ENCODE peak calls at places on chromosomes 4 and X, in five cellular contexts. One of them, this sample, is unnamed.
A peak's percentile ranks its signal among the peaks of the same experiment; 100 is the strongest.

GRCh38 chr4:182880387-182881356 is 36.5 kb downstream of the DCTD start:
- DNase-seq in H1: no peak
- DNase-seq in IMR-90: peak; percentile 11
- DNase-seq in neuronal stem cell: no peak
- DNase-seq in H9: no peak
- DNase-seq in this sample: no peak

GRCh38 chrX:1614927-1615326 is at the start of gene ASMT:
- DNase-seq in H1: no peak
- DNase-seq in IMR-90: no peak
- DNase-seq in neuronal stem cell: no peak
- DNase-seq in H9: peak; percentile 55
- DNase-seq in this sample: no peak

GRCh38 chr4:139443661-139444060 is 10.3 kb upstream of the RAB33B start:
- DNase-seq in H1: no peak
- DNase-seq in IMR-90: no peak
- DNase-seq in neuronal stem cell: no peak
- DNase-seq in H9: no peak
- DNase-seq in this sample: no peak

GRCh38 chr4:7828926-7829325 is 110.7 kb downstream of the AFAP1 start:
- DNase-seq in H1: no peak
- DNase-seq in IMR-90: peak; percentile 89
- DNase-seq in neuronal stem cell: no peak
- DNase-seq in H9: no peak
- DNase-seq in this sample: peak; percentile 85

GRCh38 chr4:149555146-149555545 is 260.5 kb downstream of the IQCM start:
- DNase-seq in H1: no peak
- DNase-seq in IMR-90: no peak
- DNase-seq in neuronal stem cell: no peak
- DNase-seq in H9: no peak
- DNase-seq in this sample: no peak

GRCh38 chr4:177964061-177964460 is 521.8 kb upstream of the AGA start:
- DNase-seq in H1: no peak
- DNase-seq in IMR-90: peak; percentile 67
- DNase-seq in neuronal stem cell: no peak
- DNase-seq in H9: no peak
- DNase-seq in this sample: no peak

GRCh38 chr4:122300776-122301175 is 78.0 kb upstream of the ADAD1 start:
- DNase-seq in H1: no peak
- DNase-seq in IMR-90: no peak
- DNase-seq in neuronal stem cell: no peak
- DNase-seq in H9: no peak
- DNase-seq in this sample: no peak

GRCh38 chr4:85812776-85813175 is 337.8 kb downstream of the ARHGAP24 start:
- DNase-seq in H1: no peak
- DNase-seq in IMR-90: peak; percentile 33
- DNase-seq in neuronal stem cell: no peak
- DNase-seq in H9: no peak
- DNase-seq in this sample: no peak

GRCh38 chr4:179307297-179308136 is 1865.3 kb upstream of the AGA start:
- DNase-seq in H1: peak; percentile 85
- DNase-seq in IMR-90: peak; percentile 23
- DNase-seq in neuronal stem cell: peak; percentile 33
- DNase-seq in H9: peak; percentile 65
- DNase-seq in this sample: peak; percentile 50

GRCh38 chr4:61200195-61200990 is at the start of gene ADGRL3:
- DNase-seq in H1: peak; percentile 88
- DNase-seq in IMR-90: peak; percentile 6
- DNase-seq in neuronal stem cell: peak; percentile 83
- DNase-seq in H9: peak; percentile 89
- DNase-seq in this sample: peak; percentile 54

GRCh38 chrX:10016516-10017132 is 49.5 kb downstream of the CLDN34 start:
- DNase-seq in H1: no peak
- DNase-seq in IMR-90: no peak
- DNase-seq in neuronal stem cell: no peak
- DNase-seq in H9: no peak
- DNase-seq in this sample: no peak

GRCh38 chr4:133584714-133585113 is 435.6 kb downstream of the PCDH10 start:
- DNase-seq in H1: peak; percentile 49
- DNase-seq in IMR-90: no peak
- DNase-seq in neuronal stem cell: no peak
- DNase-seq in H9: peak; percentile 67
- DNase-seq in this sample: no peak

GRCh38 chr4:48891028-48891619 is 15.4 kb downstream of the OCIAD2 start:
- DNase-seq in H1: no peak
- DNase-seq in IMR-90: no peak
- DNase-seq in neuronal stem cell: no peak
- DNase-seq in H9: no peak
- DNase-seq in this sample: no peak

GRCh38 chr4:119592708-119593298 is 35.8 kb downstream of the PDE5A start:
- DNase-seq in H1: no peak
- DNase-seq in IMR-90: peak; percentile 55
- DNase-seq in neuronal stem cell: no peak
- DNase-seq in H9: no peak
- DNase-seq in this sample: peak; percentile 34

GRCh38 chrX:134548257-134548732 is 88.3 kb downstream of the HPRT1 start:
- DNase-seq in H1: no peak
- DNase-seq in IMR-90: no peak
- DNase-seq in neuronal stem cell: no peak
- DNase-seq in H9: no peak
- DNase-seq in this sample: peak; percentile 31

GRCh38 chr4:30720656-30721352 is 635 bp downstream of the PCDH7 start:
- DNase-seq in H1: peak; percentile 69
- DNase-seq in IMR-90: peak; percentile 61
- DNase-seq in neuronal stem cell: peak; percentile 48
- DNase-seq in H9: peak; percentile 59
- DNase-seq in this sample: peak; percentile 79

GRCh38 chrX:148535639-148536038 is 35.2 kb downstream of the AFF2 start:
- DNase-seq in H1: no peak
- DNase-seq in IMR-90: no peak
- DNase-seq in neuronal stem cell: no peak
- DNase-seq in H9: no peak
- DNase-seq in this sample: no peak

GRCh38 chrX:132071260-132071659 is 48.2 kb downstream of the STK26 start:
- DNase-seq in H1: no peak
- DNase-seq in IMR-90: no peak
- DNase-seq in neuronal stem cell: no peak
- DNase-seq in H9: no peak
- DNase-seq in this sample: peak; percentile 21

GRCh38 chr4:2742081-2742822 is 13.9 kb downstream of the TNIP2 start:
- DNase-seq in H1: no peak
- DNase-seq in IMR-90: no peak
- DNase-seq in neuronal stem cell: no peak
- DNase-seq in H9: no peak
- DNase-seq in this sample: no peak

GRCh38 chr4:100190643-100191600 is 654 bp upstream of the DDIT4L start:
- DNase-seq in H1: peak; percentile 61
- DNase-seq in IMR-90: peak; percentile 37
- DNase-seq in neuronal stem cell: peak; percentile 36
- DNase-seq in H9: peak; percentile 36
- DNase-seq in this sample: peak; percentile 60

GRCh38 chr4:156838761-156839160 is 132.8 kb downstream of the PDGFC start:
- DNase-seq in H1: no peak
- DNase-seq in IMR-90: peak; percentile 13
- DNase-seq in neuronal stem cell: no peak
- DNase-seq in H9: no peak
- DNase-seq in this sample: peak; percentile 33

GRCh38 chr4:71472946-71473345 is 134.1 kb downstream of the SLC4A4 start:
- DNase-seq in H1: no peak
- DNase-seq in IMR-90: peak; percentile 89
- DNase-seq in neuronal stem cell: no peak
- DNase-seq in H9: no peak
- DNase-seq in this sample: peak; percentile 52

GRCh38 chr4:24915121-24915922 is 2.5 kb upstream of the CCDC149 start:
- DNase-seq in H1: no peak
- DNase-seq in IMR-90: no peak
- DNase-seq in neuronal stem cell: no peak
- DNase-seq in H9: peak; percentile 46
- DNase-seq in this sample: no peak

DNA sequence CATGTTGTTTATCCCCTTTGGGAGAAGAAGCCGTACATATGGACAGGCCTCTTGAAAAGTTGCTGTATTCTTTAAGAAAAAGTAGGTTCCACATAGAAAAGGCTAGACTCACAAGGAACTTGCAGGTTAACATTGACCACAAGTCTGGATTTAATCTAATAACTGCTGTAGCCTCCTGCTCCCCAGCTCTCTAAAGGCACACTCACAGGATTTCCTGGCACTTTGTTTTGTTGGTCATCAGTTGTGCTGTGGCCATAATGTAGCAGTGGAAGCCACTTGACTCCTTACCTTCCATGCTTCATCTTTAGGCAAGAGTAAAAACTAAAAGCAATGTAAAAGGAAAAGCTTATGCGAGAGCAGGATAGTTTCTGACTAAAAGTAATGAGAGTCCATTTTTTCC is 19.8 kb downstream of the FNIP2 start:
- DNase-seq in H1: no peak
- DNase-seq in IMR-90: no peak
- DNase-seq in neuronal stem cell: no peak
- DNase-seq in H9: no peak
- DNase-seq in this sample: no peak
- H3K23ac ChIP-seq in H1: no peak overlapping the region
- H3K23ac ChIP-seq in IMR-90: no peak overlapping the region
- H3K23ac ChIP-seq in neuronal stem cell: no peak overlapping the region
- H3K23ac ChIP-seq in H9: no peak overlapping the region
- H3K23ac ChIP-seq in this sample: no peak overlapping the region

GRCh38 chr4:111066447-111066846 is 443.6 kb upstream of the PITX2 start:
- DNase-seq in H1: no peak
- DNase-seq in IMR-90: peak; percentile 63
- DNase-seq in neuronal stem cell: no peak
- DNase-seq in H9: no peak
- DNase-seq in this sample: peak; percentile 36

GRCh38 chr4:111070390-111070789 is 447.5 kb upstream of the PITX2 start:
- DNase-seq in H1: no peak
- DNase-seq in IMR-90: no peak
- DNase-seq in neuronal stem cell: no peak
- DNase-seq in H9: no peak
- DNase-seq in this sample: no peak

GRCh38 chr4:111064342-111064993 is 441.6 kb upstream of the PITX2 start:
- DNase-seq in H1: no peak
- DNase-seq in IMR-90: peak; percentile 57
- DNase-seq in neuronal stem cell: no peak
- DNase-seq in H9: peak; percentile 39
- DNase-seq in this sample: peak; percentile 61

GRCh38 chr4:111066001-111066400 is 443.1 kb upstream of the PITX2 start:
- DNase-seq in H1: no peak
- DNase-seq in IMR-90: peak; percentile 1
- DNase-seq in neuronal stem cell: no peak
- DNase-seq in H9: no peak
- DNase-seq in this sample: no peak

GRCh38 chr4:111066887-111067286 is 444.0 kb upstream of the PITX2 start:
- DNase-seq in H1: no peak
- DNase-seq in IMR-90: peak; percentile 39
- DNase-seq in neuronal stem cell: no peak
- DNase-seq in H9: no peak
- DNase-seq in this sample: peak; percentile 43
- H2AFZ ChIP-seq in H1: no peak overlapping the region
- H2AFZ ChIP-seq in IMR-90: no peak overlapping the region
- H2AFZ ChIP-seq in neuronal stem cell: no peak overlapping the region
- H2AFZ ChIP-seq in H9: no peak overlapping the region
- H2AFZ ChIP-seq in this sample: no peak overlapping the region

GRCh38 chr4:140756292-140757219 is at the start of gene TBC1D9:
- DNase-seq in H1: peak; percentile 79
- DNase-seq in IMR-90: peak; percentile 55
- DNase-seq in neuronal stem cell: peak; percentile 92
- DNase-seq in H9: peak; percentile 95
- DNase-seq in this sample: peak; percentile 89

GRCh38 chr4:140752669-140753068 is 3.5 kb downstream of the TBC1D9 start:
- DNase-seq in H1: no peak
- DNase-seq in IMR-90: no peak
- DNase-seq in neuronal stem cell: no peak
- DNase-seq in H9: no peak
- DNase-seq in this sample: no peak

GRCh38 chr4:140757220-140757607 is 1.0 kb upstream of the TBC1D9 start:
- DNase-seq in H1: no peak
- DNase-seq in IMR-90: no peak
- DNase-seq in neuronal stem cell: no peak
- DNase-seq in H9: no peak
- DNase-seq in this sample: no peak

GRCh38 chr4:140754918-140755810 is 1.0 kb downstream of the TBC1D9 start:
- DNase-seq in H1: no peak
- DNase-seq in IMR-90: no peak
- DNase-seq in neuronal stem cell: no peak
- DNase-seq in H9: no peak
- DNase-seq in this sample: no peak

DNA sequence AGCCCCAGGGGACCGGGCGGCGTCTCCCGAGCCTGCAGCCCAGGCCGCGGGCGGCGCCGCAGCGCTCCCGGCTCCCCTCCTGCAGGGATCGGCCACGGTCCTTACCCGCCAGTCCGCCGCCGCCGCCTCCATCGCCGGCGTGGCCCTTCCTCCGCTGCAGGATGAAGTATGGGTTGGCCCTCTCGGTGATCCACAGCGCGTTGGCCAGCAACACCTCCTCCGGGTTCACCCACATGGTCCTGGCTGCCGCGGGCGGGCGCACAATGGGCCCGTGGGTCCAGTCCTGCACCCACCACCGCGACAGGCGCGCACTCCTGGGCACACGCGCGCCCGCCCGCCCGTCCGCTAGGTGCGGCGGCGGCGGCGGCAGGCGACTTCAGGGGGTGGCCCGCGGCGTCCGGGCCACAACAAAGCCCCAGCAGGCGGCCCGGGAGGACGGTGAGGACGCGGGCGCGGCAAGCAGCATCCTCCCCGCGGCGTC is 334 bp downstream of the TBC1D9 start:
- DNase-seq in H1: peak; percentile 74
- DNase-seq in IMR-90: peak; percentile 46
- DNase-seq in neuronal stem cell: peak; percentile 51
- DNase-seq in H9: peak; percentile 48
- DNase-seq in this sample: peak; percentile 60
- H3K23ac ChIP-seq in H1: no peak overlapping the region
- H3K23ac ChIP-seq in IMR-90: peak overlapping the region; percentile 4
- H3K23ac ChIP-seq in neuronal stem cell: peak overlapping the region; percentile 95
- H3K23ac ChIP-seq in H9: no peak overlapping the region
- H3K23ac ChIP-seq in this sample: peak overlapping the region; percentile 3

DNA sequence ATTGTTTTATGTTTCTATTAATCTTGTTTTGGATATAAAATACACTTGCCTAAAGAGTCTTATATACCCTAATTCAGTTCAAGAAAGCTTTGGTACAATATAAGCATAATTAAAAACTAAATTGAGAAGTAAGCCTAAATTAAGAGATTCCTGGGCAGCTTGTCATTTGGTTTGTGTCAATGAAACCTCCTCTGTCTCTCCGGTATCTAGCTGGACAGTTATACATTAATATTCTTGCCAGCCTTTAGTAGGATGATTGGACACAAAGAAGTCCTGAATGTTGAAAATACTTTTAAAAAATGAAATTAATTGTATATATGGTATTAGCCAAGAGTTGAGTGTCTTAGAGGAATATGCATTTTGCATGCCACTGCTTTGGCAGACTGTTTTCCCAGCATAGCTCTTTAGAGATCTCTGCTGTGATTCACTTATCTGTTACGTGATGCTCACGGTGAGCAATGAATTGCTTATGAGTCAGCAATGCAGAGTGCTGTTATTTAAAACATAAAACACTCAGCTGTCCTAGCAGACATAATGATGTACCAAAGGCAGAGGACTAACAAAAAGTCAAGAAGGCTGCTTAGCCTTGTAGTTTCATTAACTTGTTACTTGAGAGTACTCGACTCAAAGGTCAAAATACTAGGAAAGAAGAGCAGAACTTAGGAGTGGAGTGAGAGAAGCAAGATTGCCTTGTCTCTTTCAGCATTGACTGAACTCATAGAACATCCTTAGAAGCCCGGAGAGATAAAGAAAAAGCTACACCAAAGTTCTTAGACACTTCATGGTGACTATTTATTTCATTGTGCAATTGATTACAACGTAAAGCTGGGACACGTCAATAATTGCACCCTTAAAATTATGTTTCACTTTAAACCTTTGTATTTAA is 1296.1 kb upstream of the PCDH7 start:
- DNase-seq in H1: no peak
- DNase-seq in IMR-90: peak; percentile 95
- DNase-seq in neuronal stem cell: no peak
- DNase-seq in H9: no peak
- DNase-seq in this sample: peak; percentile 79
- H2AFZ ChIP-seq in H1: peak overlapping the region; percentile 72
- H2AFZ ChIP-seq in IMR-90: no peak overlapping the region
- H2AFZ ChIP-seq in neuronal stem cell: peak overlapping the region; percentile 85
- H2AFZ ChIP-seq in H9: peak overlapping the region; percentile 45
- H2AFZ ChIP-seq in this sample: no peak overlapping the region